ENCODE peak calls at places on chromosome 16, in five cellular contexts. O is A673; C is heart right ventricle; V is RWPE1; W is CD4-positive, alpha-beta T cell. P is an unnamed sample.

GRCh38 chr16:728131-728889 is 1.4 kb downstream of the HAGHL start:
- DNase-seq in O (peak; percentile 69), V (peak; percentile 77), W (peak; percentile 45), C (peak; percentile 66), P (no peak)

GRCh38 chr16:14600164-14600563 is 29.9 kb downstream of the PARN start:
- DNase-seq in O (peak; percentile 30), W (no peak), C (no peak), V (peak; percentile 28), P (no peak)

GRCh38 chr16:2054543-2055245 is 6.9 kb downstream of the TSC2 start:
- DNase-seq in W (no peak), C (no peak), O (no peak), V (no peak), P (no peak)

GRCh38 chr16:49441366-49441780 is 67.8 kb downstream of the C16orf78 start:
- DNase-seq in O (peak; percentile 11), V (no peak), W (peak; percentile 78), C (peak; percentile 41), P (no peak)

GRCh38 chr16:71421911-71422310 is 19.9 kb downstream of the TLE7 start:
- DNase-seq in W (no peak), O (no peak), V (peak; percentile 35), C (no peak), P (no peak)

GRCh38 chr16:65218348-65218747 is 96.5 kb upstream of the CDH11 start:
- DNase-seq in V (no peak), C (no peak), W (no peak), O (no peak), P (peak; percentile 70)

GRCh38 chr16:19745286-19746018 is 27.4 kb downstream of the IQCK start:
- DNase-seq in W (no peak), C (no peak), V (no peak), O (no peak), P (no peak)

GRCh38 chr16:67029249-67030096 is 524 bp downstream of the CBFB start:
- DNase-seq in O (peak; percentile 59), W (peak; percentile 36), V (peak; percentile 46), C (peak; percentile 73), P (no peak)

GRCh38 chr16:1211451-1212268 is 13.4 kb downstream of the TPSG1 start:
- DNase-seq in C (no peak), O (no peak), V (no peak), W (no peak), P (no peak)

GRCh38 chr16:71746442-71747046 is 22.0 kb upstream of the PHLPP2 start:
- DNase-seq in O (peak; percentile 61), C (no peak), W (no peak), V (peak; percentile 34), P (no peak)

GRCh38 chr16:30972872-30973271 is 12.1 kb upstream of the HSD3B7 start:
- DNase-seq in O (peak; percentile 45), W (no peak), C (no peak), V (no peak), P (no peak)

GRCh38 chr16:31513126-31513525 is 4.9 kb upstream of the RUSF1 start:
- DNase-seq in W (no peak), O (no peak), C (no peak), V (peak; percentile 33), P (no peak)

GRCh38 chr16:2529061-2529931 is 1.9 kb downstream of the CEMP1 start:
- DNase-seq in V (no peak), W (no peak), C (peak; percentile 18), O (peak; percentile 37), P (no peak)

GRCh38 chr16:26983426-26983825 is 83.3 kb upstream of the C16orf82 start:
- DNase-seq in W (no peak), C (no peak), O (no peak), V (no peak), P (no peak)

GRCh38 chr16:660459-661183 is 7.3 kb upstream of the RHOT2 start:
- DNase-seq in O (peak; percentile 78), W (peak; percentile 52), C (peak; percentile 87), V (peak; percentile 87), P (peak; percentile 97)

GRCh38 chr16:50478021-50478772 is 70.0 kb upstream of the NKD1 start:
- DNase-seq in C (no peak), V (no peak), W (no peak), O (no peak), P (no peak)

GRCh38 chr16:19555938-19556778 is 655 bp downstream of the VPS35L start:
- DNase-seq in W (no peak), O (peak; percentile 61), V (no peak), C (no peak), P (no peak)

GRCh38 chr16:3158014-3158497 is 23.2 kb downstream of the ZNF213 start:
- DNase-seq in O (no peak), C (no peak), V (no peak), W (no peak), P (no peak)

GRCh38 chr16:3004319-3004718 is 8.4 kb upstream of the CLDN9 start:
- DNase-seq in O (no peak), V (no peak), C (no peak), W (no peak), P (no peak)

GRCh38 chr16:88352261-88353200 is 30.2 kb upstream of the ZNF469 start:
- DNase-seq in C (no peak), O (no peak), W (no peak), V (no peak), P (no peak)

GRCh38 chr16:30786936-30787612 is at the start of gene ZNF629:
- DNase-seq in W (peak; percentile 22), V (peak; percentile 62), C (peak; percentile 69), O (peak; percentile 78), P (no peak)

GRCh38 chr16:87483481-87483880 is 9.3 kb downstream of the ZCCHC14 start:
- DNase-seq in C (no peak), W (no peak), O (no peak), V (no peak), P (no peak)

GRCh38 chr16:75105306-75106061 is 11.1 kb downstream of the LDHD start:
- DNase-seq in C (peak; percentile 55), W (no peak), V (no peak), O (peak; percentile 94), P (no peak)

GRCh38 chr16:49458221-49458620 is 84.6 kb downstream of the C16orf78 start:
- DNase-seq in C (no peak), W (no peak), O (no peak), V (no peak), P (no peak)

GRCh38 chr16:12260119-12260646 is 283.6 kb downstream of the SNX29 start:
- DNase-seq in C (no peak), O (no peak), W (no peak), V (no peak), P (no peak)
- H3K27ac ChIP-seq in C (no peak overlapping the region), O (no peak overlapping the region), W (no peak overlapping the region), V (no peak overlapping the region), P (no peak overlapping the region)

GRCh38 chr16:11138769-11139623 is 117.0 kb downstream of the SOCS1 start:
- DNase-seq in W (no peak), V (no peak), C (no peak), O (peak; percentile 76), P (no peak)
- H3K27ac ChIP-seq in W (peak overlapping the region; percentile 8), V (no peak overlapping the region), C (no peak overlapping the region), O (peak overlapping the region; percentile 74), P (peak overlapping the region; percentile 20)

GRCh38 chr16:69593756-69594155 is 28.0 kb downstream of the NFAT5 start:
- DNase-seq in V (no peak), C (no peak), W (no peak), O (no peak), P (no peak)
- H3K27ac ChIP-seq in V (no peak overlapping the region), C (no peak overlapping the region), W (no peak overlapping the region), O (no peak overlapping the region), P (no peak overlapping the region)

GRCh38 chr16:70162041-70162451 is 11.5 kb upstream of the CLEC18C start:
- DNase-seq in V (peak; percentile 70), C (no peak), O (no peak), W (no peak), P (peak; percentile 90)
- H3K27ac ChIP-seq in V (no peak overlapping the region), C (no peak overlapping the region), O (no peak overlapping the region), W (no peak overlapping the region), P (no peak overlapping the region)

DNA sequence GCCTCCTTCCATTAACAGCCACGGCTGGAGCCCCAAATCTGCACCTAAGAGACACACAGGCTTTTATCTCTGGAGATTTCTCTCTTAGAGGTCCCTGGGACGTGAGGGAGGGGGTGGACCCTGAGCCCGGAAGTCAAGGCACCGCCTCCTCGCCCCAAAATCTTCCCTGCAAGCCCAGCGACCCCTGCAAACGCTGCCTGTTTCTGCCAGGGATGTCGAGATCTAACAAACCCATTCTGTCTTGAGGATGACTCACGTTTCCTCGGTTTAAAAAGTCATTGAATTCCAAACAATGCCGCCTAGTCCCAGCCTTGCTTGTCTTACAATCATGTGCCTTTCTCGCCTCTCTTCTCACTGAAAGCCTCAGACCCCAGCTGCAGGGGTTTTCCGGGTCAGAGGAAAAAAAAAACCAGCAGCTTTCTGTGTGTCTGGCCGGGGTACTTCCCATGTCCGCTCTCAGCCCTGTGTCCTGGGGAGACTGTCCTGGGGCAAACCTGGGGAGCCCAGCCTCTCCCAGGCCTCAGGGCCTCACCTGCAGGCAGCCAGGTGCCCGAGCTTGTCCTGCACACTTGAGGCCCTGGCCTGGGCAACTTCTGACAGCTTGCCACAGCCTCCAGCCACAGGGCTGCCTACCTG is 15.4 kb downstream of the ARL2BP start:
- DNase-seq in W (peak; percentile 34), O (peak; percentile 77), V (peak; percentile 59), C (no peak), P (no peak)
- H3K27ac ChIP-seq in W (no peak overlapping the region), O (no peak overlapping the region), V (peak overlapping the region; percentile 98), C (peak overlapping the region; percentile 58), P (peak overlapping the region; percentile 59)

GRCh38 chr16:54287758-54288591 is 1.4 kb upstream of the IRX3 start:
- DNase-seq in W (no peak), O (no peak), C (no peak), V (no peak), P (no peak)

GRCh38 chr16:54288592-54289241 is 2.1 kb upstream of the IRX3 start:
- DNase-seq in W (no peak), V (no peak), C (no peak), O (no peak), P (no peak)

GRCh38 chr16:54286067-54286329 is 589 bp downstream of the IRX3 start:
- DNase-seq in C (no peak), O (no peak), W (no peak), V (peak; percentile 92), P (no peak)

GRCh38 chr16:54286330-54287017 is at the start of gene IRX3:
- DNase-seq in V (peak; percentile 91), W (no peak), C (peak; percentile 89), O (peak; percentile 97), P (no peak)

DNA sequence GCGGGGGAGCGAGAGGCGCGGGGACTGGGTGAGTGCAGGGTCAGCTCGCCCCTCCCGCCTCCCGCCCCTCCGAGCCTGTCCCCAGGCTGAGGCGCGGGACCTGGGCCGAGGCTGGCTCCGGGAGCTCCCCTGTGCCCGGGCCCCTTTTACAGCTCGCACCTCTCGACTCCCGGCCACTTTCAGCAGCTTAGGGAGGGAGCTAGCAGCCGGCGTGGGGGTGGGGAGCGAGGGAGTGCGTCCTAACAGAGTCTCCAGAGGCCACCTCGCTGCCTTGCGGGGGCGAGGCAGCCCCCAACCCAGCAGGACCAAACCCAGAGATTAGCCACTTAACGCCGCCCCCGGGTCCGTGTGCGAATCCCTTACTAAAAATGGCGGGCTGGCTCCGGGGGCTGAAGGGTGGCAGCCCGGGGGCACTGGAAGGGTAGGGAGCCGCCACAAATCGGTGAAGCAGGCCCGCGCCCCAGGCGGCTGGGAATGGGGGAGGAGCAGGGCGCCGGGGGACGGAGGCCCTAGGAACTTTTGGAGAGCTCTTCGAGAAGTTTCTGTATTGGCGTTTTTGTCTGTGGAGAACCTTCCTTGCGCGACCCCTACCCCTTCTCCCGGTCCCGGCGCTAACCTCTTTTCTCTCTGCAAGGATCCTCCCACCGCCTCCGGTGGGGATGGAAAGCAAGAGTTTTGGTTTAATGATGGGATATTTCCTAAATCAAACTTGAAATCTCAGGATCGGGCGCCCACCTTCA is 601 bp upstream of the IRX3 start:
- DNase-seq in W (no peak), C (no peak), O (no peak), V (peak; percentile 23), P (no peak)
- H3K27ac ChIP-seq in W (no peak overlapping the region), C (peak overlapping the region; percentile 89), O (peak overlapping the region; percentile 94), V (peak overlapping the region; percentile 98), P (no peak overlapping the region)

GRCh38 chr16:57382535-57383275 is 10.4 kb downstream of the CX3CL1 start:
- DNase-seq in O (no peak), W (no peak), C (no peak), V (no peak), P (no peak)
- H3K27ac ChIP-seq in O (no peak overlapping the region), W (no peak overlapping the region), C (no peak overlapping the region), V (no peak overlapping the region), P (peak overlapping the region; percentile 72)

P was measured in esophagus muscularis mucosa.